ENCODE peak calls at places on chromosomes 6 and 20, in ten cellular contexts. One of them, this sample, is unnamed.

GRCh38 chr20:46999821-47000465 is 105.3 kb downstream of the EYA2 start:
- DNase-seq in neural progenitor cell: no peak
- DNase-seq in AG09309: no peak
- DNase-seq in cardiac muscle cell: no peak
- DNase-seq in gastrocnemius medialis: no peak
- DNase-seq in fibroblast of the aortic adventitia: no peak
- DNase-seq in Panc1: no peak
- DNase-seq in right atrium auricular region: no peak
- DNase-seq in lower leg skin: peak
- DNase-seq in BE2C: no peak
- DNase-seq in this sample: no peak

GRCh38 chr6:158501638-158502592 is 58.0 kb upstream of the TMEM181 start:
- DNase-seq in neural progenitor cell: no peak
- DNase-seq in AG09309: no peak
- DNase-seq in cardiac muscle cell: no peak
- DNase-seq in gastrocnemius medialis: no peak
- DNase-seq in fibroblast of the aortic adventitia: no peak
- DNase-seq in Panc1: no peak
- DNase-seq in right atrium auricular region: no peak
- DNase-seq in lower leg skin: peak
- DNase-seq in BE2C: no peak
- DNase-seq in this sample: no peak

GRCh38 chr6:40957616-40958492 is 81.2 kb downstream of the UNC5CL start:
- DNase-seq in neural progenitor cell: no peak
- DNase-seq in AG09309: peak
- DNase-seq in cardiac muscle cell: peak
- DNase-seq in gastrocnemius medialis: no peak
- DNase-seq in fibroblast of the aortic adventitia: peak
- DNase-seq in Panc1: no peak
- DNase-seq in right atrium auricular region: no peak
- DNase-seq in lower leg skin: no peak
- DNase-seq in BE2C: no peak
- DNase-seq in this sample: no peak

GRCh38 chr20:25863536-25864325 is 167.1 kb upstream of the ZNF337 start:
- DNase-seq in neural progenitor cell: peak
- DNase-seq in AG09309: no peak
- DNase-seq in cardiac muscle cell: peak
- DNase-seq in gastrocnemius medialis: no peak
- DNase-seq in fibroblast of the aortic adventitia: no peak
- DNase-seq in Panc1: no peak
- DNase-seq in right atrium auricular region: peak
- DNase-seq in lower leg skin: no peak
- DNase-seq in BE2C: no peak
- DNase-seq in this sample: peak

GRCh38 chr6:98724537-98724936 is 109.8 kb upstream of the POU3F2 start:
- DNase-seq in neural progenitor cell: no peak
- DNase-seq in AG09309: no peak
- DNase-seq in cardiac muscle cell: no peak
- DNase-seq in gastrocnemius medialis: no peak
- DNase-seq in fibroblast of the aortic adventitia: no peak
- DNase-seq in Panc1: no peak
- DNase-seq in right atrium auricular region: no peak
- DNase-seq in lower leg skin: no peak
- DNase-seq in BE2C: no peak
- DNase-seq in this sample: no peak

GRCh38 chr6:50565004-50565403 is 148.3 kb upstream of the TFAP2D start:
- DNase-seq in neural progenitor cell: no peak
- DNase-seq in AG09309: no peak
- DNase-seq in cardiac muscle cell: no peak
- DNase-seq in gastrocnemius medialis: no peak
- DNase-seq in fibroblast of the aortic adventitia: no peak
- DNase-seq in Panc1: no peak
- DNase-seq in right atrium auricular region: no peak
- DNase-seq in lower leg skin: no peak
- DNase-seq in BE2C: no peak
- DNase-seq in this sample: no peak

GRCh38 chr20:46348972-46349741 is 40.9 kb upstream of the CDH22 start:
- DNase-seq in neural progenitor cell: peak
- DNase-seq in AG09309: no peak
- DNase-seq in cardiac muscle cell: peak
- DNase-seq in gastrocnemius medialis: no peak
- DNase-seq in fibroblast of the aortic adventitia: peak
- DNase-seq in Panc1: no peak
- DNase-seq in right atrium auricular region: no peak
- DNase-seq in lower leg skin: peak
- DNase-seq in BE2C: peak
- DNase-seq in this sample: peak

GRCh38 chr20:19497064-19497463 is 261.0 kb upstream of the RIN2 start:
- DNase-seq in neural progenitor cell: no peak
- DNase-seq in AG09309: peak
- DNase-seq in cardiac muscle cell: no peak
- DNase-seq in gastrocnemius medialis: no peak
- DNase-seq in fibroblast of the aortic adventitia: peak
- DNase-seq in Panc1: no peak
- DNase-seq in right atrium auricular region: no peak
- DNase-seq in lower leg skin: no peak
- DNase-seq in BE2C: no peak
- DNase-seq in this sample: no peak

GRCh38 chr6:63572733-63573139 is 456 bp downstream of the LOC128125822 start:
- DNase-seq in neural progenitor cell: peak
- DNase-seq in AG09309: no peak
- DNase-seq in cardiac muscle cell: no peak
- DNase-seq in gastrocnemius medialis: no peak
- DNase-seq in fibroblast of the aortic adventitia: no peak
- DNase-seq in Panc1: no peak
- DNase-seq in right atrium auricular region: no peak
- DNase-seq in lower leg skin: no peak
- DNase-seq in BE2C: no peak
- DNase-seq in this sample: peak

GRCh38 chr6:63573140-63573898 is 1.0 kb downstream of the LOC128125822 start:
- DNase-seq in neural progenitor cell: peak
- DNase-seq in AG09309: peak
- DNase-seq in cardiac muscle cell: peak
- DNase-seq in gastrocnemius medialis: peak
- DNase-seq in fibroblast of the aortic adventitia: peak
- DNase-seq in Panc1: no peak
- DNase-seq in right atrium auricular region: peak
- DNase-seq in lower leg skin: peak
- DNase-seq in BE2C: peak
- DNase-seq in this sample: peak

GRCh38 chr6:63573899-63574553 is 1.7 kb downstream of the LOC128125822 start:
- DNase-seq in neural progenitor cell: peak
- DNase-seq in AG09309: no peak
- DNase-seq in cardiac muscle cell: peak
- DNase-seq in gastrocnemius medialis: peak
- DNase-seq in fibroblast of the aortic adventitia: peak
- DNase-seq in Panc1: no peak
- DNase-seq in right atrium auricular region: no peak
- DNase-seq in lower leg skin: no peak
- DNase-seq in BE2C: peak
- DNase-seq in this sample: peak

GRCh38 chr6:63576147-63576772 is 4.0 kb downstream of the LOC128125822 start:
- DNase-seq in neural progenitor cell: no peak
- DNase-seq in AG09309: no peak
- DNase-seq in cardiac muscle cell: no peak
- DNase-seq in gastrocnemius medialis: no peak
- DNase-seq in fibroblast of the aortic adventitia: no peak
- DNase-seq in Panc1: no peak
- DNase-seq in right atrium auricular region: no peak
- DNase-seq in lower leg skin: no peak
- DNase-seq in BE2C: no peak
- DNase-seq in this sample: no peak

GRCh38 chr6:63574554-63574900 is 2.2 kb downstream of the LOC128125822 start:
- DNase-seq in neural progenitor cell: no peak
- DNase-seq in AG09309: no peak
- DNase-seq in cardiac muscle cell: no peak
- DNase-seq in gastrocnemius medialis: no peak
- DNase-seq in fibroblast of the aortic adventitia: no peak
- DNase-seq in Panc1: no peak
- DNase-seq in right atrium auricular region: no peak
- DNase-seq in lower leg skin: no peak
- DNase-seq in BE2C: no peak
- DNase-seq in this sample: no peak
- TF ChIP-seq CTCF in neural progenitor cell: no peak
- TF ChIP-seq CTCF in AG09309: no peak
- TF ChIP-seq CTCF in cardiac muscle cell: no peak
- TF ChIP-seq CTCF in gastrocnemius medialis: no peak
- TF ChIP-seq CTCF in fibroblast of the aortic adventitia: no peak
- TF ChIP-seq CTCF in Panc1: peak
- TF ChIP-seq CTCF in right atrium auricular region: peak
- TF ChIP-seq CTCF in lower leg skin: no peak
- TF ChIP-seq CTCF in BE2C: no peak
- TF ChIP-seq CTCF in this sample: no peak

DNA sequence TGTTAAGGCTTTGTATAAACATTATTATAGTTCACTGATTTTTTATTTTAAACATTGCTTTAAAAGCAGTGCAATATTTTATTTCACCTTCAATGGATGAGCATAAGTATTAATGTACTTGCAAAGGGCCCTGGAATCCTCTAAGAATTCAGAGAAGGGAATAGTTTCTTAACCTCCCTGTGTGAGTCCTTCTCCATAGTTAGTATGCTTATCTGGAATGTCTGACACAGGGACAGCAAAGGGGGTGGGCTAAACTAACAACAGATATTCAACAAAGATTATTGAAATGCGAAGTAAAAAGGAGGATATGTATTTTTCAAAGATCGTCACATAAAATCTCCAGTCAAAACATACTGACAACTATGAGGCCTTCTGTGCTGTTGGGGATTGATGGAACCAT is 300.4 kb downstream of the CENPW start:
- DNase-seq in neural progenitor cell: no peak
- DNase-seq in AG09309: no peak
- DNase-seq in cardiac muscle cell: no peak
- DNase-seq in gastrocnemius medialis: no peak
- DNase-seq in fibroblast of the aortic adventitia: no peak
- DNase-seq in Panc1: no peak
- DNase-seq in right atrium auricular region: no peak
- DNase-seq in lower leg skin: no peak
- DNase-seq in BE2C: no peak
- DNase-seq in this sample: no peak
- TF ChIP-seq CTCF in neural progenitor cell: no peak
- TF ChIP-seq CTCF in AG09309: no peak
- TF ChIP-seq CTCF in cardiac muscle cell: no peak
- TF ChIP-seq CTCF in gastrocnemius medialis: no peak
- TF ChIP-seq CTCF in fibroblast of the aortic adventitia: no peak
- TF ChIP-seq CTCF in Panc1: no peak
- TF ChIP-seq CTCF in right atrium auricular region: no peak
- TF ChIP-seq CTCF in lower leg skin: no peak
- TF ChIP-seq CTCF in BE2C: no peak
- TF ChIP-seq CTCF in this sample: no peak

GRCh38 chr20:63935447-63935846 is 20.8 kb downstream of the UCKL1 start:
- DNase-seq in neural progenitor cell: no peak
- DNase-seq in AG09309: no peak
- DNase-seq in cardiac muscle cell: no peak
- DNase-seq in gastrocnemius medialis: no peak
- DNase-seq in fibroblast of the aortic adventitia: no peak
- DNase-seq in Panc1: no peak
- DNase-seq in right atrium auricular region: no peak
- DNase-seq in lower leg skin: no peak
- DNase-seq in BE2C: no peak
- DNase-seq in this sample: no peak

GRCh38 chr20:63932606-63933160 is 23.5 kb downstream of the UCKL1 start:
- DNase-seq in neural progenitor cell: no peak
- DNase-seq in AG09309: no peak
- DNase-seq in cardiac muscle cell: no peak
- DNase-seq in gastrocnemius medialis: no peak
- DNase-seq in fibroblast of the aortic adventitia: no peak
- DNase-seq in Panc1: no peak
- DNase-seq in right atrium auricular region: no peak
- DNase-seq in lower leg skin: no peak
- DNase-seq in BE2C: no peak
- DNase-seq in this sample: no peak

GRCh38 chr20:63933646-63934045 is 22.6 kb downstream of the UCKL1 start:
- DNase-seq in neural progenitor cell: no peak
- DNase-seq in AG09309: no peak
- DNase-seq in cardiac muscle cell: no peak
- DNase-seq in gastrocnemius medialis: no peak
- DNase-seq in fibroblast of the aortic adventitia: no peak
- DNase-seq in Panc1: no peak
- DNase-seq in right atrium auricular region: no peak
- DNase-seq in lower leg skin: no peak
- DNase-seq in BE2C: no peak
- DNase-seq in this sample: no peak

GRCh38 chr20:63931735-63932134 is 24.5 kb downstream of the UCKL1 start:
- DNase-seq in neural progenitor cell: no peak
- DNase-seq in AG09309: no peak
- DNase-seq in cardiac muscle cell: no peak
- DNase-seq in gastrocnemius medialis: no peak
- DNase-seq in fibroblast of the aortic adventitia: no peak
- DNase-seq in Panc1: no peak
- DNase-seq in right atrium auricular region: no peak
- DNase-seq in lower leg skin: no peak
- DNase-seq in BE2C: no peak
- DNase-seq in this sample: no peak

GRCh38 chr20:63934271-63935068 is 21.7 kb downstream of the UCKL1 start:
- DNase-seq in neural progenitor cell: peak
- DNase-seq in AG09309: no peak
- DNase-seq in cardiac muscle cell: no peak
- DNase-seq in gastrocnemius medialis: no peak
- DNase-seq in fibroblast of the aortic adventitia: no peak
- DNase-seq in Panc1: no peak
- DNase-seq in right atrium auricular region: no peak
- DNase-seq in lower leg skin: no peak
- DNase-seq in BE2C: no peak
- DNase-seq in this sample: peak
- TF ChIP-seq CTCF in neural progenitor cell: peak
- TF ChIP-seq CTCF in AG09309: peak
- TF ChIP-seq CTCF in cardiac muscle cell: peak
- TF ChIP-seq CTCF in gastrocnemius medialis: no peak
- TF ChIP-seq CTCF in fibroblast of the aortic adventitia: peak
- TF ChIP-seq CTCF in Panc1: no peak
- TF ChIP-seq CTCF in right atrium auricular region: peak
- TF ChIP-seq CTCF in lower leg skin: no peak
- TF ChIP-seq CTCF in BE2C: peak
- TF ChIP-seq CTCF in this sample: peak

GRCh38 chr20:45347297-45347935 is 808 bp downstream of the SDC4 start:
- DNase-seq in neural progenitor cell: no peak
- DNase-seq in AG09309: no peak
- DNase-seq in cardiac muscle cell: no peak
- DNase-seq in gastrocnemius medialis: peak
- DNase-seq in fibroblast of the aortic adventitia: no peak
- DNase-seq in Panc1: no peak
- DNase-seq in right atrium auricular region: no peak
- DNase-seq in lower leg skin: no peak
- DNase-seq in BE2C: no peak
- DNase-seq in this sample: no peak

GRCh38 chr20:45346291-45346718 is 1.9 kb downstream of the SDC4 start:
- DNase-seq in neural progenitor cell: no peak
- DNase-seq in AG09309: no peak
- DNase-seq in cardiac muscle cell: no peak
- DNase-seq in gastrocnemius medialis: peak
- DNase-seq in fibroblast of the aortic adventitia: no peak
- DNase-seq in Panc1: no peak
- DNase-seq in right atrium auricular region: no peak
- DNase-seq in lower leg skin: no peak
- DNase-seq in BE2C: no peak
- DNase-seq in this sample: no peak

GRCh38 chr20:45346851-45347250 is 1.4 kb downstream of the SDC4 start:
- DNase-seq in neural progenitor cell: no peak
- DNase-seq in AG09309: no peak
- DNase-seq in cardiac muscle cell: no peak
- DNase-seq in gastrocnemius medialis: no peak
- DNase-seq in fibroblast of the aortic adventitia: no peak
- DNase-seq in Panc1: no peak
- DNase-seq in right atrium auricular region: no peak
- DNase-seq in lower leg skin: no peak
- DNase-seq in BE2C: no peak
- DNase-seq in this sample: no peak

GRCh38 chr20:45350217-45350616 is 2.0 kb upstream of the SDC4 start:
- DNase-seq in neural progenitor cell: no peak
- DNase-seq in AG09309: no peak
- DNase-seq in cardiac muscle cell: no peak
- DNase-seq in gastrocnemius medialis: no peak
- DNase-seq in fibroblast of the aortic adventitia: peak
- DNase-seq in Panc1: no peak
- DNase-seq in right atrium auricular region: no peak
- DNase-seq in lower leg skin: no peak
- DNase-seq in BE2C: no peak
- DNase-seq in this sample: no peak

GRCh38 chr20:45347936-45348809 is at the start of gene SDC4:
- DNase-seq in neural progenitor cell: peak
- DNase-seq in AG09309: no peak
- DNase-seq in cardiac muscle cell: peak
- DNase-seq in gastrocnemius medialis: peak
- DNase-seq in fibroblast of the aortic adventitia: peak
- DNase-seq in Panc1: no peak
- DNase-seq in right atrium auricular region: peak
- DNase-seq in lower leg skin: peak
- DNase-seq in BE2C: peak
- DNase-seq in this sample: peak
- TF ChIP-seq CTCF in neural progenitor cell: no peak
- TF ChIP-seq CTCF in AG09309: no peak
- TF ChIP-seq CTCF in cardiac muscle cell: no peak
- TF ChIP-seq CTCF in gastrocnemius medialis: no peak
- TF ChIP-seq CTCF in fibroblast of the aortic adventitia: no peak
- TF ChIP-seq CTCF in Panc1: no peak
- TF ChIP-seq CTCF in right atrium auricular region: no peak
- TF ChIP-seq CTCF in lower leg skin: no peak
- TF ChIP-seq CTCF in BE2C: no peak
- TF ChIP-seq CTCF in this sample: no peak